ENCODE peak calls at places on chromosomes 1 and 21, in seven cellular contexts. E is tibial artery; N is DMS 273 treated with DMSO at 0.1 percent for 48 hours; Q is dorsolateral prefrontal cortex; V is IMR-90; H is activated CD4-positive, alpha-beta T cell treated with anti-CD3 and anti-CD28 coated beads for 24 hours; T is RWPE1. F is an unnamed sample.

GRCh38 chr1:110412576-110412975 is 5.1 kb upstream of the LAMTOR5 start:
- DNase-seq in N (no peak), H (peak; percentile 34), Q (peak; percentile 41), E (peak; percentile 77), V (peak; percentile 63), T (peak; percentile 80), F (peak; percentile 64)

GRCh38 chr1:205043866-205044265 is 854 bp downstream of the CNTN2 start:
- DNase-seq in E (no peak), N (no peak), Q (no peak), T (no peak), V (no peak), H (no peak), F (no peak)

GRCh38 chr1:26785611-26786436 is 1.9 kb upstream of the PIGV start:
- DNase-seq in T (no peak), V (peak; percentile 48), H (no peak), N (no peak), Q (no peak), E (no peak), F (no peak)

GRCh38 chr1:102120910-102121309 is 124.2 kb upstream of the OLFM3 start:
- DNase-seq in N (no peak), Q (no peak), E (no peak), H (no peak), V (no peak), T (no peak), F (no peak)

GRCh38 chr1:86429830-86430229 is 5.9 kb downstream of the CLCA2 start:
- DNase-seq in N (no peak), Q (no peak), H (no peak), T (peak; percentile 82), V (peak; percentile 93), E (peak; percentile 77), F (no peak)

GRCh38 chr1:206497774-206498173 is 9.6 kb upstream of the RASSF5 start:
- DNase-seq in T (no peak), V (no peak), N (no peak), H (no peak), Q (no peak), E (no peak), F (no peak)

GRCh38 chr1:74245168-74245753 is 10.1 kb downstream of the TNNI3K start:
- DNase-seq in V (no peak), N (no peak), H (no peak), E (no peak), T (no peak), Q (no peak), F (no peak)

GRCh38 chr1:35191429-35192055 is 1.4 kb downstream of the SFPQ start:
- DNase-seq in V (no peak), E (no peak), T (no peak), H (no peak), Q (no peak), N (no peak), F (no peak)

GRCh38 chr1:59142663-59143487 is 154.0 kb upstream of the FGGY start:
- DNase-seq in H (no peak), T (peak; percentile 94), Q (no peak), V (peak; percentile 98), N (no peak), E (no peak), F (peak; percentile 34)

GRCh38 chr1:110606784-110607662 is 865 bp upstream of the KCNA2 start:
- DNase-seq in T (no peak), Q (peak; percentile 27), H (no peak), V (no peak), N (peak; percentile 16), E (no peak), F (no peak)

GRCh38 chr1:69673301-69673700 is 105.6 kb downstream of the LRRC7 start:
- DNase-seq in T (no peak), V (no peak), E (no peak), Q (no peak), N (no peak), H (no peak), F (no peak)

GRCh38 chr1:241156231-241156965 is 200.6 kb downstream of the RGS7 start:
- DNase-seq in Q (no peak), H (no peak), E (no peak), N (no peak), T (peak; percentile 73), V (peak; percentile 2), F (no peak)

GRCh38 chr1:37714226-37714625 is 21.9 kb downstream of the CDCA8 start:
- DNase-seq in Q (no peak), H (no peak), N (no peak), E (no peak), V (no peak), T (no peak), F (no peak)

GRCh38 chr21:45303751-45304150 is 16.1 kb upstream of the POFUT2 start:
- DNase-seq in T (no peak), V (no peak), N (no peak), H (no peak), Q (no peak), E (peak; percentile 66), F (no peak)

GRCh38 chr1:159172599-159173291 is 1.3 kb downstream of the CADM3 start:
- DNase-seq in N (no peak), H (no peak), T (peak; percentile 42), E (no peak), Q (no peak), V (no peak), F (no peak)

GRCh38 chr1:231526536-231526935 is 1.9 kb upstream of the TSNAX start:
- DNase-seq in T (no peak), V (no peak), N (no peak), H (no peak), E (no peak), Q (no peak), F (no peak)

GRCh38 chr1:31725777-31726535 is 22.1 kb upstream of the COL16A1 start:
- DNase-seq in T (no peak), N (peak; percentile 14), Q (no peak), E (no peak), H (no peak), V (no peak), F (no peak)

GRCh38 chr1:9481048-9481447 is 58.2 kb upstream of the SLC25A33 start:
- DNase-seq in H (no peak), V (no peak), N (no peak), E (no peak), Q (no peak), T (no peak), F (no peak)

GRCh38 chr1:204721378-204722041 is 36.0 kb upstream of the LRRN2 start:
- DNase-seq in Q (no peak), E (no peak), V (no peak), H (no peak), N (no peak), T (no peak), F (no peak)

GRCh38 chr1:236421022-236421421 is 26.9 kb downstream of the EDARADD start:
- DNase-seq in V (no peak), T (peak; percentile 53), H (no peak), E (no peak), Q (no peak), N (no peak), F (no peak)

GRCh38 chr1:226882187-226882586 is 11.8 kb downstream of the PSEN2 start:
- DNase-seq in N (no peak), E (no peak), T (no peak), V (no peak), Q (no peak), H (no peak), F (no peak)

GRCh38 chr1:3021801-3022401 is 634 bp downstream of the ACTRT2 start:
- DNase-seq in E (peak; percentile 62), V (no peak), T (no peak), Q (peak; percentile 15), N (no peak), H (no peak), F (no peak)

GRCh38 chr1:55580845-55581332 is 365.7 kb upstream of the USP24 start:
- DNase-seq in N (no peak), Q (no peak), V (peak; percentile 92), E (no peak), T (peak; percentile 62), H (no peak), F (no peak)

GRCh38 chr21:44947930-44948331 is 8.1 kb downstream of the SLX9 start:
- DNase-seq in Q (no peak), V (no peak), H (no peak), E (peak; percentile 93), N (no peak), T (no peak), F (no peak)

GRCh38 chr21:45517249-45518065 is 24.8 kb downstream of the SLC19A1 start:
- DNase-seq in V (no peak), N (no peak), Q (no peak), H (no peak), E (peak; percentile 62), T (no peak), F (peak; percentile 53)

GRCh38 chr1:69567847-69568434 is at the start of gene LRRC7:
- DNase-seq in Q (peak; percentile 35), H (no peak), T (no peak), V (no peak), N (no peak), E (peak; percentile 60), F (peak; percentile 15)

GRCh38 chr1:234114648-234115307 is 210.3 kb downstream of the SLC35F3 start:
- DNase-seq in V (peak; percentile 59), H (no peak), T (peak; percentile 59), N (peak; percentile 47), Q (no peak), E (no peak), F (peak; percentile 52)

GRCh38 chr21:44596068-44596725 is 3.9 kb upstream of the KRTAP10-6 start:
- DNase-seq in H (no peak), N (no peak), Q (no peak), V (no peak), E (no peak), T (peak; percentile 18), F (no peak)

GRCh38 chr1:86542626-86543025 is 4.3 kb upstream of the CLCA4 start:
- DNase-seq in V (no peak), E (no peak), H (no peak), Q (no peak), T (peak; percentile 58), N (no peak), F (no peak)

GRCh38 chr1:205492774-205493173 is 11.7 kb upstream of the CDK18 start:
- DNase-seq in V (no peak), Q (no peak), N (no peak), E (no peak), T (peak; percentile 36), H (no peak), F (no peak)